ENCODE peak calls at places on chromosomes 4 and X, in four cellular contexts. N is uterus, E is GM12891, I is H54. J is an unnamed sample.

GRCh38 chr4:185587065-185587443 is 51.7 kb upstream of the PDLIM3 start:
- DNase-seq in N (no peak), E (no peak), I (no peak), J (no peak)

GRCh38 chr4:185380320-185380719 is 15.4 kb downstream of the LRP2BP start:
- DNase-seq in N (no peak), E (no peak), I (no peak), J (no peak)

GRCh38 chrX:2692221-2693122 is 1.4 kb downstream of the CD99 start:
- DNase-seq in N (peak), E (no peak), I (no peak), J (peak)

GRCh38 chr4:89100853-89101252 is 10.5 kb upstream of the TIGD2 start:
- DNase-seq in N (no peak), E (no peak), I (no peak), J (no peak)

GRCh38 chr4:25437951-25438350 is 60.9 kb downstream of the ANAPC4 start:
- DNase-seq in N (no peak), E (no peak), I (no peak), J (no peak)

GRCh38 chr4:40956726-40957255 is 207.0 kb downstream of the NSUN7 start:
- DNase-seq in N (no peak), E (no peak), I (no peak), J (no peak)

GRCh38 chrX:68829594-68830485 is 1.0 kb downstream of the EFNB1 start:
- DNase-seq in N (no peak), E (no peak), I (no peak), J (no peak)

GRCh38 chr4:54390670-54391069 is 161.6 kb downstream of the PDGFRA start:
- DNase-seq in N (no peak), E (no peak), I (no peak), J (no peak)

GRCh38 chr4:17072483-17072882 is 174.0 kb upstream of the LDB2 start:
- DNase-seq in N (no peak), E (no peak), I (no peak), J (no peak)

GRCh38 chrX:107025538-107025937 is 25.5 kb upstream of the MORC4 start:
- DNase-seq in N (no peak), E (no peak), I (peak), J (no peak)

GRCh38 chr4:25128671-25129070 is 31.6 kb downstream of the SEPSECS start:
- DNase-seq in N (no peak), E (no peak), I (no peak), J (no peak)

GRCh38 chr4:110196871-110197420 is 1.5 kb downstream of the ELOVL6 start:
- DNase-seq in N (peak), E (peak), I (peak), J (peak)
- TF ChIP-seq POLR2A in N (no peak), E (peak), I (peak), J (no peak)

DNA sequence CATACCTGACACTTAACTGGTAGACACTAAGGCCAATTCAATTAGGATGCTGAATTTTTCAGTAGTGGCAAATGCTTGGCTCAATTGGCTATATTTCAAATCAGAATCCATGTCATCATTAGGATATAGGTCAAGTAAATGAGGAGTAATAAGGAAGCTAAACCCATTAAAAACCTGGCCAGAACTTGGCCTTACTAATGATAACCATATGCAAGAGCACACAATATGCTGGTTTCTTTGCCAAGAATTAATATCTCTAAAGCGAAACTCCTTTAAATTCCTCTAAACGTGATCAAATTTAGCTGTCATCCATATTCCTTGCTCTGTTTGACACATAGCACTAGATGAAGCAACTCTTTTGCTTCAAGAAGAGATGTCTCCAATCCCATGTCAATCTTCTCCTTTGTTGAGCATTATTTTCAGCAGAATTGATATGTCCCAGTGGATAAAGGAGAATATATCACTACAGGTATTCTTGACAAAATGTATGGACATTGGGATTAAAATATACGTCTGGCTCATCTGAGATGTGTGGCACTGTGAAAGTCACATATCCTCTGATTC is 206.1 kb upstream of the ANKRD50 start:
- DNase-seq in N (no peak), E (no peak), I (no peak), J (no peak)
- TF ChIP-seq POLR2A in N (no peak), E (no peak), I (no peak), J (no peak)

DNA sequence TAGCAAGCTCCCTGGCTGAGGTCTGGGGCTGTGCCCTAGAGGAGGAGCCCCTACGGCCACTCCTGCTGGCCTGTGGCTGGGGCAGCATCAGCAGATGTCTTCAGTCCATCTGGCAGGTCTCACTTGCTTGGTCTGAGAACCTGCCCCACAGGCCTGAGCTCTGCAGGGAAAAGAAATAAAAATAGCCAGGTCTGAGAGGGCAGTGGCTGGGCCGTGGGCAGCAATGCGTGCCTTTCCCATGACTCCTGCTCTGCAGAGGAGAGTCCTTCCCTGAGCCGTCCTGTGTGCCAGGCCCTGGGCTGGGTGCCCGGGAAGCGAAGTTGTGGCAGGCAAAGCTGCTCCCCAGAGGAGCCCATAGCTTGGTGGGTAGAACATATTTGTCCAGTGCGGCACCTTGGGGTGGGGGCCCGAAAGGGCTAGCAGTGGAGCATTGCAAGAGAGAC is 11.3 kb upstream of the KIAA0232 start:
- DNase-seq in N (no peak), E (no peak), I (peak), J (no peak)
- TF ChIP-seq POLR2A in N (no peak), E (no peak), I (no peak), J (no peak)

GRCh38 chrX:74293343-74293946 is 10.5 kb upstream of the ZCCHC13 start:
- DNase-seq in N (peak), E (peak), I (peak), J (peak)
- TF ChIP-seq POLR2A in N (peak), E (no peak), I (peak), J (no peak)